ENCODE peak calls at places on chromosomes 16 and 17, in five cellular contexts. Z is heart right ventricle, U is endothelial cell of umbilical vein, W is prostate gland, J is transverse colon. B is an unnamed sample.

GRCh38 chr17:32546031-32546444 is 59.2 kb downstream of the CDK5R1 start:
- DNase-seq in J (no peak), U (no peak), W (no peak), Z (no peak), B (no peak)

GRCh38 chr17:32873114-32873513 is 3.8 kb downstream of the MYO1D start:
- DNase-seq in W (no peak), J (no peak), Z (no peak), U (no peak), B (no peak)

GRCh38 chr17:36195474-36196098 is 972 bp downstream of the CCL3L1 start:
- DNase-seq in Z (no peak), J (no peak), U (no peak), W (no peak), B (no peak)

GRCh38 chr16:1435921-1436697 is 5.2 kb downstream of the PERCC1 start:
- DNase-seq in W (no peak), U (no peak), J (no peak), Z (no peak), B (no peak)

GRCh38 chr16:88194397-88195020 is 188.2 kb upstream of the ZNF469 start:
- DNase-seq in J (peak; percentile 36), Z (no peak), U (no peak), W (no peak), B (no peak)

GRCh38 chr16:86806838-86807351 is 228.5 kb downstream of the FOXL1 start:
- DNase-seq in U (no peak), Z (no peak), W (no peak), J (no peak), B (no peak)

GRCh38 chr16:67842509-67843342 is 606 bp downstream of the THAP11 start:
- DNase-seq in W (peak; percentile 26), J (peak; percentile 60), U (peak; percentile 73), Z (peak; percentile 67), B (no peak)

GRCh38 chr16:12296991-12297390 is 320.5 kb downstream of the SNX29 start:
- DNase-seq in W (no peak), Z (no peak), U (no peak), J (no peak), B (no peak)

GRCh38 chr17:17613708-17614114 is 22.2 kb upstream of the PEMT start:
- DNase-seq in W (peak; percentile 39), U (peak; percentile 73), J (peak; percentile 48), Z (no peak), B (peak; percentile 27)

GRCh38 chr16:73711441-73712080 is 585.1 kb upstream of the PSMD7 start:
- DNase-seq in U (no peak), W (no peak), Z (no peak), J (no peak), B (no peak)

GRCh38 chr16:12061336-12062055 is 85.0 kb downstream of the SNX29 start:
- DNase-seq in U (no peak), J (no peak), Z (no peak), W (no peak), B (peak; percentile 56)

GRCh38 chr17:75645501-75645888 is 12.3 kb downstream of the SMIM5 start:
- DNase-seq in U (peak; percentile 18), Z (no peak), W (peak; percentile 58), J (peak; percentile 76), B (no peak)

GRCh38 chr17:81131486-81132196 is 33.7 kb upstream of the PVALEF start:
- DNase-seq in W (no peak), U (no peak), Z (no peak), J (peak; percentile 62), B (no peak)

GRCh38 chr17:56451629-56452028 is 141.9 kb upstream of the NOG start:
- DNase-seq in W (no peak), U (no peak), Z (no peak), J (no peak), B (no peak)

GRCh38 chr17:64306850-64307463 is 43.9 kb upstream of the TEX2 start:
- DNase-seq in W (peak; percentile 43), J (peak; percentile 65), Z (peak; percentile 62), U (peak; percentile 84), B (peak; percentile 42)

GRCh38 chr17:72946126-72946525 is 146.4 kb downstream of the SLC39A11 start:
- DNase-seq in Z (no peak), W (no peak), J (no peak), U (no peak), B (no peak)

GRCh38 chr17:66467766-66468165 is 165.4 kb downstream of the PRKCA start:
- DNase-seq in W (no peak), J (no peak), Z (no peak), U (no peak), B (no peak)

GRCh38 chr16:13866073-13866472 is 53.9 kb upstream of the ERCC4 start:
- DNase-seq in W (peak; percentile 70), Z (peak; percentile 58), U (peak; percentile 73), J (peak; percentile 61), B (peak; percentile 78)

GRCh38 chr16:19698480-19699465 is 19.3 kb downstream of the KNOP1 start:
- DNase-seq in W (no peak), U (no peak), J (no peak), Z (no peak), B (no peak)

GRCh38 chr17:27531469-27531948 is 75.3 kb downstream of the KSR1 start:
- DNase-seq in W (no peak), J (no peak), U (no peak), Z (no peak), B (no peak)

GRCh38 chr17:40936976-40937375 is 470 bp downstream of the KRT23 start:
- DNase-seq in Z (no peak), J (no peak), U (no peak), W (peak; percentile 19), B (no peak)

GRCh38 chr17:5355416-5356129 is 63.9 kb downstream of the NUP88 start:
- DNase-seq in U (no peak), W (no peak), Z (no peak), J (no peak), B (no peak)

DNA sequence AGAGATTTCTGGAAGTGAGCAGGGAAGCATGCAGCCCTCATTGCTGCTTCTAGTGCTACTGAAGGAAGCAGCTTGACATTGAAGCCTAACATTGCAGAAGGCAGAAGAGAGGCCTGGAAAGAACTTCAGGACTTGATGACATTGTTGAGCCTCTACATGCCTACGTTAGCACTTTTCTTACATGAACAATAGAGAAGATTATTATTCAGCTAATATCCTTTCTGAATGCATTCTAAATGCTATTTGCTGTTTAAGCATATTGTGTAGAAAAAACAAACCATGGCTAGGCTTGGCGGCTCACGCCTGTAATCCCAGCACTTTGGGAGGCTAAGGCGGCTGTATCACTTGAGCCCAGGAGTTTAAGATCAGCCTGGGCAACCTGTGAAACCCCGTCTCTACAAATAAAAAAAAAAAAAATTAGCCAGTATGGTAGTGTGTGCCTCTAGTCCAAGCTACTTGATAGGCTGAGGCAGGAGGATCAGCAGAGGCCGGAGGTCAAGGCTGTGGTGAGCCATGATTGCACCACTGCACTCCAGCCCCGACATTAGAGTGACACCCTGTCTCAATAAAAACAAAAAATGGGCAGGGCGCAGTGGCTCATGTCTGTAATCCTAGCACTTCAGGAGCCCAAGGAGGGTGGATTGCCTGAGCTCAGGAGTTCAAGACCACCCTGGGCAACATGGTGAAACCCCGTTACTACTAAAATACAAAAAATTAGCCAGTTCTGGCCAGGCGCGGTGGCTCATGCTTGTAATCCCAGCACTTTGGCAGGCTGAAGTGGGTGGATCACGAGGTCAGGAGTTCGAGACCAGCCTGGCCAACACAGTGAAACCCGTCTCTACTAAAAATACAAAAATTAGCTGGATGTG is 2.2 kb upstream of the AURKB start:
- DNase-seq in Z (no peak), U (no peak), J (no peak), W (no peak), B (no peak)
- H3K4me3 ChIP-seq in Z (no peak overlapping the region), U (no peak overlapping the region), J (no peak overlapping the region), W (no peak overlapping the region), B (no peak overlapping the region)

GRCh38 chr17:77325537-77325825 is 184.7 kb downstream of the SEC14L1 start:
- DNase-seq in Z (no peak), J (no peak), U (no peak), W (no peak), B (no peak)

GRCh38 chr17:77322534-77323412 is 182.0 kb downstream of the SEC14L1 start:
- DNase-seq in W (no peak), Z (peak; percentile 88), U (peak; percentile 82), J (peak; percentile 72), B (peak; percentile 100)

GRCh38 chr17:77323413-77324171 is 182.8 kb downstream of the SEC14L1 start:
- DNase-seq in W (no peak), Z (peak; percentile 61), U (no peak), J (peak; percentile 33), B (peak; percentile 68)

GRCh38 chr17:77325826-77326581 is 185.2 kb downstream of the SEC14L1 start:
- DNase-seq in J (peak; percentile 30), W (no peak), U (no peak), Z (no peak), B (no peak)

GRCh38 chr17:77324227-77324626 is 183.5 kb downstream of the SEC14L1 start:
- DNase-seq in J (no peak), Z (no peak), U (no peak), W (no peak), B (no peak)
- H3K4me3 ChIP-seq in J (no peak overlapping the region), Z (no peak overlapping the region), U (no peak overlapping the region), W (no peak overlapping the region), B (peak overlapping the region; percentile 63)

DNA sequence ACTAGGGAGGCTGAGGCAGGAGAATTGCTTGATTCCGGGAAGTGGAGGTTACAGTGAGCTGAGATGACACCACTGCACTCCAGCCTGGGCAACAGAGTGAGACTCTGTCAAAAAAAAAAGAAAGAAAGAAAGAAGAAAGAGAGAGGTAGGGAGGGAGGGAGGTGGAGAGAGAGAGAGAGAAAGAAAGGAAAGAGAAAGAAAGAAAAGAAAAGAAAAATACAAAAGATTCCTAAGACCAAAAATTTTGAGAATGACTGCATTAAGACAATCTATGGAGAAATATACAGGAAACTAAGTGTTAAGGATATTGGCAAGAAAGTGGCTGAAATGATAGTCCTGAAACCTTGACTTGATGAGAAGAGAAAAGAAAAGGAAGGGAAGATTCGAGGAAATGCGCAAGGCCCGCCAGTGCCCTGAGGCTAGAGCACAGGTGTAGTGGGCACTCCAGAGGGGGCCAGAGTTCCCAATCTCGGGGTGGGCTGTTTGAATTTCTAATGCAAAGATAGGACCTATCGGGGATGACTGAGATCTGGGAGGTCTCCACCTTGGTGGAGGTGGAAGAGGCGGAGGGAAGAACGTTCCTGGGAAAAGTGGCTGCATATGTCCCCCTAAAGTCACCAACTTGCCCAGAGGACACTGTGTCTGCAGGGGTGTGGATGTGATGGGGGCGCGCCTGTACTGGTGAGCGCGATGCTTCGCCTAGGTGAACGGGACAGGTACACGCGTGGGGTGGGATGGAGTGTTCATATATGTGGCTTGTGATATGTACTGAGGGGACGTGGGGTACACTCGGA is 654 bp upstream of the SCNN1B start:
- DNase-seq in U (no peak), J (no peak), Z (no peak), W (no peak), B (no peak)
- H3K4me3 ChIP-seq in U (no peak overlapping the region), J (no peak overlapping the region), Z (peak overlapping the region; percentile 26), W (peak overlapping the region; percentile 29), B (no peak overlapping the region)

GRCh38 chr17:9306086-9306485 is 269.5 kb downstream of the STX8 start:
- DNase-seq in Z (no peak), U (no peak), W (no peak), J (no peak), B (no peak)
- H3K4me3 ChIP-seq in Z (no peak overlapping the region), U (no peak overlapping the region), W (no peak overlapping the region), J (no peak overlapping the region), B (no peak overlapping the region)

GRCh38 chr17:38418693-38419507 is 9.4 kb upstream of the ARHGAP23 start:
- DNase-seq in U (no peak), W (no peak), Z (no peak), J (no peak), B (no peak)
- H3K4me3 ChIP-seq in U (no peak overlapping the region), W (peak overlapping the region; percentile 25), Z (peak overlapping the region; percentile 26), J (peak overlapping the region; percentile 31), B (no peak overlapping the region)

B was measured in MG63.